ENCODE peak calls at places on chromosomes 16 and 17, in six cellular contexts. One of them, this sample, is unnamed.

GRCh38 chr16:87297918-87298631 is 19.1 kb downstream of the C16orf95 start:
- DNase-seq in GM23338: peak
- DNase-seq in psoas muscle: no peak
- DNase-seq in OCI-LY7: peak
- DNase-seq in thoracic aorta: no peak
- DNase-seq in ovary: no peak
- DNase-seq in this sample: no peak

GRCh38 chr17:1223662-1224061 is 43.9 kb upstream of the ABR start:
- DNase-seq in GM23338: no peak
- DNase-seq in psoas muscle: no peak
- DNase-seq in OCI-LY7: no peak
- DNase-seq in thoracic aorta: no peak
- DNase-seq in ovary: no peak
- DNase-seq in this sample: no peak

GRCh38 chr16:27828671-27829070 is 234.8 kb downstream of the GSG1L start:
- DNase-seq in GM23338: no peak
- DNase-seq in psoas muscle: no peak
- DNase-seq in OCI-LY7: no peak
- DNase-seq in thoracic aorta: no peak
- DNase-seq in ovary: no peak
- DNase-seq in this sample: no peak

GRCh38 chr17:48084932-48085331 is 16.3 kb downstream of the CBX1 start:
- DNase-seq in GM23338: no peak
- DNase-seq in psoas muscle: no peak
- DNase-seq in OCI-LY7: no peak
- DNase-seq in thoracic aorta: no peak
- DNase-seq in ovary: no peak
- DNase-seq in this sample: no peak

GRCh38 chr17:63435681-63436522 is 10.2 kb downstream of the CYB561 start:
- DNase-seq in GM23338: peak
- DNase-seq in psoas muscle: no peak
- DNase-seq in OCI-LY7: peak
- DNase-seq in thoracic aorta: no peak
- DNase-seq in ovary: no peak
- DNase-seq in this sample: peak

GRCh38 chr17:48795444-48796162 is 21.4 kb downstream of the TTLL6 start:
- DNase-seq in GM23338: no peak
- DNase-seq in psoas muscle: no peak
- DNase-seq in OCI-LY7: no peak
- DNase-seq in thoracic aorta: no peak
- DNase-seq in ovary: no peak
- DNase-seq in this sample: no peak

GRCh38 chr16:82311528-82311927 is 141.5 kb upstream of the MPHOSPH6 start:
- DNase-seq in GM23338: no peak
- DNase-seq in psoas muscle: no peak
- DNase-seq in OCI-LY7: no peak
- DNase-seq in thoracic aorta: no peak
- DNase-seq in ovary: no peak
- DNase-seq in this sample: no peak

GRCh38 chr17:61196302-61196704 is 203.3 kb upstream of the TBX2 start:
- DNase-seq in GM23338: no peak
- DNase-seq in psoas muscle: no peak
- DNase-seq in OCI-LY7: no peak
- DNase-seq in thoracic aorta: no peak
- DNase-seq in ovary: no peak
- DNase-seq in this sample: no peak

GRCh38 chr16:12496866-12497265 is 306.8 kb downstream of the CPPED1 start:
- DNase-seq in GM23338: no peak
- DNase-seq in psoas muscle: no peak
- DNase-seq in OCI-LY7: no peak
- DNase-seq in thoracic aorta: no peak
- DNase-seq in ovary: no peak
- DNase-seq in this sample: no peak

GRCh38 chr17:67867591-67867990 is 42.3 kb downstream of the BPTF start:
- DNase-seq in GM23338: no peak
- DNase-seq in psoas muscle: no peak
- DNase-seq in OCI-LY7: no peak
- DNase-seq in thoracic aorta: no peak
- DNase-seq in ovary: no peak
- DNase-seq in this sample: no peak

GRCh38 chr17:19787733-19788357 is 39.7 kb upstream of the ALDH3A1 start:
- DNase-seq in GM23338: no peak
- DNase-seq in psoas muscle: no peak
- DNase-seq in OCI-LY7: no peak
- DNase-seq in thoracic aorta: no peak
- DNase-seq in ovary: no peak
- DNase-seq in this sample: no peak

GRCh38 chr16:85473909-85474640 is 139.0 kb upstream of the GSE1 start:
- DNase-seq in GM23338: no peak
- DNase-seq in psoas muscle: peak
- DNase-seq in OCI-LY7: no peak
- DNase-seq in thoracic aorta: no peak
- DNase-seq in ovary: peak
- DNase-seq in this sample: no peak

GRCh38 chr17:12990041-12990808 is 27.6 kb downstream of the ELAC2 start:
- DNase-seq in GM23338: peak
- DNase-seq in psoas muscle: no peak
- DNase-seq in OCI-LY7: no peak
- DNase-seq in thoracic aorta: no peak
- DNase-seq in ovary: no peak
- DNase-seq in this sample: no peak

GRCh38 chr17:17750881-17751280 is 69.6 kb downstream of the RAI1 start:
- DNase-seq in GM23338: no peak
- DNase-seq in psoas muscle: no peak
- DNase-seq in OCI-LY7: peak
- DNase-seq in thoracic aorta: no peak
- DNase-seq in ovary: peak
- DNase-seq in this sample: no peak

GRCh38 chr17:77857613-77858012 is 100.9 kb upstream of the TNRC6C start:
- DNase-seq in GM23338: no peak
- DNase-seq in psoas muscle: no peak
- DNase-seq in OCI-LY7: no peak
- DNase-seq in thoracic aorta: no peak
- DNase-seq in ovary: no peak
- DNase-seq in this sample: no peak

GRCh38 chr16:88439706-88440105 is 13.4 kb upstream of the ZFPM1 start:
- DNase-seq in GM23338: no peak
- DNase-seq in psoas muscle: no peak
- DNase-seq in OCI-LY7: no peak
- DNase-seq in thoracic aorta: no peak
- DNase-seq in ovary: no peak
- DNase-seq in this sample: no peak

GRCh38 chr16:74268372-74268782 is 28.2 kb upstream of the PSMD7 start:
- DNase-seq in GM23338: no peak
- DNase-seq in psoas muscle: no peak
- DNase-seq in OCI-LY7: no peak
- DNase-seq in thoracic aorta: no peak
- DNase-seq in ovary: no peak
- DNase-seq in this sample: no peak

GRCh38 chr16:11201498-11202259 is 54.3 kb downstream of the SOCS1 start:
- DNase-seq in GM23338: peak
- DNase-seq in psoas muscle: no peak
- DNase-seq in OCI-LY7: no peak
- DNase-seq in thoracic aorta: no peak
- DNase-seq in ovary: no peak
- DNase-seq in this sample: no peak

GRCh38 chr16:70691223-70692129 is 5.6 kb upstream of the MTSS2 start:
- DNase-seq in GM23338: no peak
- DNase-seq in psoas muscle: peak
- DNase-seq in OCI-LY7: no peak
- DNase-seq in thoracic aorta: peak
- DNase-seq in ovary: peak
- DNase-seq in this sample: no peak

GRCh38 chr17:48374650-48375230 is 55.3 kb downstream of the SKAP1 start:
- DNase-seq in GM23338: peak
- DNase-seq in psoas muscle: no peak
- DNase-seq in OCI-LY7: peak
- DNase-seq in thoracic aorta: no peak
- DNase-seq in ovary: no peak
- DNase-seq in this sample: no peak

GRCh38 chr17:8312726-8313600 is 2.9 kb downstream of the ARHGEF15 start:
- DNase-seq in GM23338: no peak
- DNase-seq in psoas muscle: no peak
- DNase-seq in OCI-LY7: no peak
- DNase-seq in thoracic aorta: no peak
- DNase-seq in ovary: no peak
- DNase-seq in this sample: no peak

GRCh38 chr16:82639666-82640336 is 13.0 kb downstream of the CDH13 start:
- DNase-seq in GM23338: peak
- DNase-seq in psoas muscle: peak
- DNase-seq in OCI-LY7: peak
- DNase-seq in thoracic aorta: no peak
- DNase-seq in ovary: peak
- DNase-seq in this sample: no peak

GRCh38 chr17:27756467-27757371 is 43.6 kb downstream of the NOS2 start:
- DNase-seq in GM23338: peak
- DNase-seq in psoas muscle: peak
- DNase-seq in OCI-LY7: peak
- DNase-seq in thoracic aorta: no peak
- DNase-seq in ovary: peak
- DNase-seq in this sample: peak

GRCh38 chr16:24729967-24730815 is 740 bp downstream of the TNRC6A start:
- DNase-seq in GM23338: peak
- DNase-seq in psoas muscle: no peak
- DNase-seq in OCI-LY7: peak
- DNase-seq in thoracic aorta: no peak
- DNase-seq in ovary: no peak
- DNase-seq in this sample: no peak

GRCh38 chr17:44209786-44210341 is 9.6 kb downstream of the UBTF start:
- DNase-seq in GM23338: no peak
- DNase-seq in psoas muscle: peak
- DNase-seq in OCI-LY7: no peak
- DNase-seq in thoracic aorta: no peak
- DNase-seq in ovary: no peak
- DNase-seq in this sample: no peak

GRCh38 chr17:11601661-11602060 is 3.4 kb downstream of the DNAH9 start:
- DNase-seq in GM23338: no peak
- DNase-seq in psoas muscle: no peak
- DNase-seq in OCI-LY7: no peak
- DNase-seq in thoracic aorta: no peak
- DNase-seq in ovary: no peak
- DNase-seq in this sample: no peak

GRCh38 chr16:49924078-49924477 is 68.2 kb upstream of the ZNF423 start:
- DNase-seq in GM23338: peak
- DNase-seq in psoas muscle: no peak
- DNase-seq in OCI-LY7: peak
- DNase-seq in thoracic aorta: no peak
- DNase-seq in ovary: no peak
- DNase-seq in this sample: no peak

GRCh38 chr17:46942441-46943217 is 19.7 kb downstream of the GOSR2 start:
- DNase-seq in GM23338: peak
- DNase-seq in psoas muscle: peak
- DNase-seq in OCI-LY7: peak
- DNase-seq in thoracic aorta: no peak
- DNase-seq in ovary: peak
- DNase-seq in this sample: no peak

GRCh38 chr17:64505320-64506200 is 529 bp downstream of the DDX5 start:
- DNase-seq in GM23338: peak
- DNase-seq in psoas muscle: peak
- DNase-seq in OCI-LY7: peak
- DNase-seq in thoracic aorta: peak
- DNase-seq in ovary: peak
- DNase-seq in this sample: peak

GRCh38 chr17:7014261-7014994 is 2.0 kb downstream of the RNASEK start:
- DNase-seq in GM23338: peak
- DNase-seq in psoas muscle: peak
- DNase-seq in OCI-LY7: peak
- DNase-seq in thoracic aorta: peak
- DNase-seq in ovary: peak
- DNase-seq in this sample: peak
- TF ChIP-seq CTCF in GM23338: peak
- TF ChIP-seq CTCF in psoas muscle: peak
- TF ChIP-seq CTCF in OCI-LY7: peak
- TF ChIP-seq CTCF in thoracic aorta: peak
- TF ChIP-seq CTCF in ovary: peak
- TF ChIP-seq CTCF in this sample: peak

GRCh38 chr17:16190703-16191360 is 24.5 kb downstream of the NCOR1 start:
- DNase-seq in GM23338: no peak
- DNase-seq in psoas muscle: no peak
- DNase-seq in OCI-LY7: no peak
- DNase-seq in thoracic aorta: no peak
- DNase-seq in ovary: no peak
- DNase-seq in this sample: no peak

GRCh38 chr17:16187642-16188041 is 27.7 kb downstream of the NCOR1 start:
- DNase-seq in GM23338: no peak
- DNase-seq in psoas muscle: no peak
- DNase-seq in OCI-LY7: no peak
- DNase-seq in thoracic aorta: no peak
- DNase-seq in ovary: no peak
- DNase-seq in this sample: no peak

GRCh38 chr17:16191604-16192003 is 23.7 kb downstream of the NCOR1 start:
- DNase-seq in GM23338: no peak
- DNase-seq in psoas muscle: no peak
- DNase-seq in OCI-LY7: no peak
- DNase-seq in thoracic aorta: no peak
- DNase-seq in ovary: no peak
- DNase-seq in this sample: no peak

GRCh38 chr17:16189791-16190348 is 25.5 kb downstream of the NCOR1 start:
- DNase-seq in GM23338: no peak
- DNase-seq in psoas muscle: no peak
- DNase-seq in OCI-LY7: no peak
- DNase-seq in thoracic aorta: no peak
- DNase-seq in ovary: no peak
- DNase-seq in this sample: no peak
- H3K27ac ChIP-seq in GM23338: no peak
- H3K27ac ChIP-seq in psoas muscle: peak
- H3K27ac ChIP-seq in OCI-LY7: no peak
- H3K27ac ChIP-seq in thoracic aorta: no peak
- H3K27ac ChIP-seq in ovary: no peak
- H3K27ac ChIP-seq in this sample: no peak

GRCh38 chr16:14109077-14109775 is 38.1 kb downstream of the MRTFB start:
- DNase-seq in GM23338: no peak
- DNase-seq in psoas muscle: no peak
- DNase-seq in OCI-LY7: no peak
- DNase-seq in thoracic aorta: no peak
- DNase-seq in ovary: no peak
- DNase-seq in this sample: no peak
- TF ChIP-seq CTCF in GM23338: no peak
- TF ChIP-seq CTCF in psoas muscle: no peak
- TF ChIP-seq CTCF in OCI-LY7: no peak
- TF ChIP-seq CTCF in thoracic aorta: no peak
- TF ChIP-seq CTCF in ovary: no peak
- TF ChIP-seq CTCF in this sample: no peak

GRCh38 chr17:38449364-38449763 is 21.1 kb downstream of the ARHGAP23 start:
- DNase-seq in GM23338: peak
- DNase-seq in psoas muscle: no peak
- DNase-seq in OCI-LY7: no peak
- DNase-seq in thoracic aorta: no peak
- DNase-seq in ovary: peak
- DNase-seq in this sample: no peak
- H3K27ac ChIP-seq in GM23338: peak
- H3K27ac ChIP-seq in psoas muscle: no peak
- H3K27ac ChIP-seq in OCI-LY7: no peak
- H3K27ac ChIP-seq in thoracic aorta: no peak
- H3K27ac ChIP-seq in ovary: no peak
- H3K27ac ChIP-seq in this sample: peak

GRCh38 chr17:80859004-80859941 is 132.4 kb upstream of the CHMP6 start:
- DNase-seq in GM23338: peak
- DNase-seq in psoas muscle: peak
- DNase-seq in OCI-LY7: no peak
- DNase-seq in thoracic aorta: peak
- DNase-seq in ovary: peak
- DNase-seq in this sample: no peak
- TF ChIP-seq CTCF in GM23338: peak
- TF ChIP-seq CTCF in psoas muscle: no peak
- TF ChIP-seq CTCF in OCI-LY7: no peak
- TF ChIP-seq CTCF in thoracic aorta: no peak
- TF ChIP-seq CTCF in ovary: no peak
- TF ChIP-seq CTCF in this sample: no peak

GRCh38 chr17:78918979-78919378 is 6.2 kb downstream of the TIMP2 start:
- DNase-seq in GM23338: no peak
- DNase-seq in psoas muscle: peak
- DNase-seq in OCI-LY7: no peak
- DNase-seq in thoracic aorta: no peak
- DNase-seq in ovary: peak
- DNase-seq in this sample: no peak
- H3K27ac ChIP-seq in GM23338: no peak
- H3K27ac ChIP-seq in psoas muscle: no peak
- H3K27ac ChIP-seq in OCI-LY7: no peak
- H3K27ac ChIP-seq in thoracic aorta: no peak
- H3K27ac ChIP-seq in ovary: no peak
- H3K27ac ChIP-seq in this sample: peak

This sample was measured in breast epithelium.